ENCODE peak calls at places on chromosomes 1 and 21, in seven cellular contexts. D is cardiac muscle cell; B is right atrium auricular region; R is pancreas; M is CD8-positive, alpha-beta T cell; U is mammary epithelial cell; K is lower lobe of right lung. V is an unnamed sample. For H3K9me3, the result is how much of the 10 kb centered on the place peaks cover.

GRCh38 chr1:7770939-7771672 is at the start of gene VAMP3:
- DNase-seq in D (peak), B (peak), R (peak), M (peak), U (peak), K (peak), V (peak)

GRCh38 chr1:111748618-111749337 is 6.9 kb upstream of the DDX20 start:
- DNase-seq in D (peak), B (no peak), R (no peak), M (no peak), U (no peak), K (no peak), V (no peak)

GRCh38 chr1:218785928-218786327 is 387.8 kb upstream of the LYPLAL1 start:
- DNase-seq in D (no peak), B (peak), R (no peak), M (no peak), U (no peak), K (no peak), V (peak)

GRCh38 chr1:175220853-175221547 is 28.4 kb upstream of the KIAA0040 start:
- DNase-seq in D (no peak), B (no peak), R (no peak), M (no peak), U (peak), K (no peak), V (no peak)

GRCh38 chr1:171743014-171743870 is 1.4 kb upstream of the VAMP4 start:
- DNase-seq in D (peak), B (no peak), R (no peak), M (no peak), U (peak), K (no peak), V (peak)

GRCh38 chr1:232149302-232150201 is 480.4 kb downstream of the SIPA1L2 start:
- DNase-seq in D (no peak), B (no peak), R (no peak), M (no peak), U (peak), K (no peak), V (peak)

GRCh38 chr1:109040627-109041613 is 982 bp downstream of the WDR47 start:
- DNase-seq in D (peak), B (no peak), R (peak), M (peak), U (peak), K (peak), V (peak)

GRCh38 chr1:92572520-92572919 is 85.8 kb upstream of the GFI1 start:
- DNase-seq in D (no peak), B (no peak), R (no peak), M (no peak), U (no peak), K (no peak), V (no peak)

GRCh38 chr1:218390625-218391024 is 45.5 kb downstream of the TGFB2 start:
- DNase-seq in D (peak), B (no peak), R (no peak), M (no peak), U (peak), K (no peak), V (no peak)

GRCh38 chr1:85200870-85201339 is at the start of gene SYDE2:
- DNase-seq in D (peak), B (peak), R (peak), M (peak), U (peak), K (peak), V (peak)

GRCh38 chr21:33425825-33426224 is 22.6 kb downstream of the IFNGR2 start:
- DNase-seq in D (no peak), B (no peak), R (no peak), M (no peak), U (no peak), K (no peak), V (no peak)

GRCh38 chr1:51157411-51157810 is 55.4 kb downstream of the C1orf185 start:
- DNase-seq in D (no peak), B (no peak), R (no peak), M (no peak), U (no peak), K (no peak), V (peak)

GRCh38 chr1:240682166-240682565 is 70.2 kb upstream of the GREM2 start:
- DNase-seq in D (no peak), B (no peak), R (no peak), M (no peak), U (no peak), K (no peak), V (no peak)

GRCh38 chr1:225156254-225156653 is 226.8 kb downstream of the DNAH14 start:
- DNase-seq in D (no peak), B (no peak), R (no peak), M (no peak), U (no peak), K (no peak), V (peak)

GRCh38 chr1:238457610-238458009 is 566.9 kb upstream of the ZP4 start:
- DNase-seq in D (no peak), B (no peak), R (no peak), M (no peak), U (peak), K (no peak), V (no peak)

GRCh38 chr1:35931424-35932157 is 686 bp downstream of the AGO3 start:
- DNase-seq in D (peak), B (no peak), R (peak), M (no peak), U (no peak), K (peak), V (no peak)

GRCh38 chr1:109391161-109391556 is 6.6 kb downstream of the SORT1 start:
- DNase-seq in D (no peak), B (no peak), R (no peak), M (no peak), U (no peak), K (no peak), V (no peak)

GRCh38 chr1:47533176-47534039 is 95.6 kb downstream of the FOXD2 start:
- DNase-seq in D (peak), B (peak), R (no peak), M (no peak), U (no peak), K (peak), V (peak)

GRCh38 chr1:151158311-151158710 is 1.9 kb downstream of the TNFAIP8L2 start:
- DNase-seq in D (no peak), B (no peak), R (no peak), M (no peak), U (no peak), K (no peak), V (no peak)

GRCh38 chr1:39877231-39877778 is 6.0 kb downstream of the TRIT1 start:
- DNase-seq in D (no peak), B (no peak), R (no peak), M (no peak), U (no peak), K (no peak), V (no peak)

GRCh38 chr1:150558761-150559626 is 9.8 kb downstream of the ADAMTSL4 start:
- DNase-seq in D (no peak), B (no peak), R (peak), M (no peak), U (no peak), K (peak), V (no peak)

GRCh38 chr1:192524223-192524622 is 51.4 kb upstream of the RGS1 start:
- DNase-seq in D (no peak), B (no peak), R (no peak), M (no peak), U (no peak), K (no peak), V (no peak)

GRCh38 chr1:162997499-162998285 is 71.5 kb upstream of the RGS4 start:
- DNase-seq in D (no peak), B (no peak), R (no peak), M (no peak), U (no peak), K (no peak), V (no peak)

GRCh38 chr1:6686294-6686693 is 15.3 kb downstream of the DNAJC11 start:
- DNase-seq in D (no peak), B (no peak), R (no peak), M (no peak), U (no peak), K (no peak), V (peak)

GRCh38 chr1:103129796-103130195 is 21.5 kb upstream of the COL11A1 start:
- DNase-seq in D (no peak), B (no peak), R (no peak), M (no peak), U (peak), K (no peak), V (no peak)
- H3K4me3 ChIP-seq in D (no peak), B (no peak), R (no peak), M (no peak), U (no peak), K (no peak), V (no peak)

GRCh38 chr1:4307911-4308545 is 346.4 kb upstream of the AJAP1 start:
- DNase-seq in D (no peak), B (no peak), R (no peak), M (no peak), U (no peak), K (no peak), V (no peak)

GRCh38 chr1:4312024-4312423 is 342.4 kb upstream of the AJAP1 start:
- DNase-seq in D (no peak), B (no peak), R (no peak), M (no peak), U (no peak), K (no peak), V (no peak)

GRCh38 chr1:4308826-4309225 is 345.6 kb upstream of the AJAP1 start:
- DNase-seq in D (no peak), B (no peak), R (no peak), M (no peak), U (no peak), K (no peak), V (no peak)

GRCh38 chr1:4309676-4310320 is 344.6 kb upstream of the AJAP1 start:
- DNase-seq in D (no peak), B (no peak), R (no peak), M (no peak), U (no peak), K (no peak), V (no peak)

DNA sequence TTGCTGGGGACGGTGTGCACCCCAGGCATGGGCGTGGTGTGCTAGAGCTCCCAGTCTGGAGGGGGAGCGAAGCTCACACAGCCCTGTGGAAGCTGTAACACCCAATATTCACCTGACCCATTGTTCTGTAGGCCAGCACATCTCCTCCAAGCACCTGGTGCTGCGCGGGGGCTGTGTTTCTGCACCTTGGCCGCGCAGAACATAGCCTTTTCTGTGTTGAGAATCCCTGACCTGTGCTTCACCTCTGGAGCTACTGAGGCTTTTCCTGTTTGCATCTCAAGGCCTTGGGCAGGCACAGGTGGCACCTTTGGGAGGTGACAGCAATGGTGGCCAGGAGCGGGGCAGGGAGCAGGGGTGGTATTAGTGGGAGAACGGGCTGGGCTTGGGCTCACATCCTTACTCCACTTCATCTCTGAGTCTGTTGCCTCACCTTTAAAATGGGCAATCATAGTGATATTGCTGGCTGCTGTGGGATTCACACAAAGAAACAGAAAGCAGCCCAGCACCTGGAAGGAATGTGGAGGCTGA is 343.9 kb upstream of the AJAP1 start:
- DNase-seq in D (no peak), B (no peak), R (no peak), M (no peak), U (no peak), K (no peak), V (no peak)
- H3K9me3 ChIP-seq in D (under half), B (under half), R (under half), M (under half), U (under half), K (under half), V (under half)

GRCh38 chr1:23693599-23693998 is 2.0 kb downstream of the RPL11 start:
- DNase-seq in D (no peak), B (no peak), R (no peak), M (no peak), U (no peak), K (no peak), V (no peak)
- H3K4me3 ChIP-seq in D (no peak), B (no peak), R (peak), M (no peak), U (peak), K (peak), V (peak)

DNA sequence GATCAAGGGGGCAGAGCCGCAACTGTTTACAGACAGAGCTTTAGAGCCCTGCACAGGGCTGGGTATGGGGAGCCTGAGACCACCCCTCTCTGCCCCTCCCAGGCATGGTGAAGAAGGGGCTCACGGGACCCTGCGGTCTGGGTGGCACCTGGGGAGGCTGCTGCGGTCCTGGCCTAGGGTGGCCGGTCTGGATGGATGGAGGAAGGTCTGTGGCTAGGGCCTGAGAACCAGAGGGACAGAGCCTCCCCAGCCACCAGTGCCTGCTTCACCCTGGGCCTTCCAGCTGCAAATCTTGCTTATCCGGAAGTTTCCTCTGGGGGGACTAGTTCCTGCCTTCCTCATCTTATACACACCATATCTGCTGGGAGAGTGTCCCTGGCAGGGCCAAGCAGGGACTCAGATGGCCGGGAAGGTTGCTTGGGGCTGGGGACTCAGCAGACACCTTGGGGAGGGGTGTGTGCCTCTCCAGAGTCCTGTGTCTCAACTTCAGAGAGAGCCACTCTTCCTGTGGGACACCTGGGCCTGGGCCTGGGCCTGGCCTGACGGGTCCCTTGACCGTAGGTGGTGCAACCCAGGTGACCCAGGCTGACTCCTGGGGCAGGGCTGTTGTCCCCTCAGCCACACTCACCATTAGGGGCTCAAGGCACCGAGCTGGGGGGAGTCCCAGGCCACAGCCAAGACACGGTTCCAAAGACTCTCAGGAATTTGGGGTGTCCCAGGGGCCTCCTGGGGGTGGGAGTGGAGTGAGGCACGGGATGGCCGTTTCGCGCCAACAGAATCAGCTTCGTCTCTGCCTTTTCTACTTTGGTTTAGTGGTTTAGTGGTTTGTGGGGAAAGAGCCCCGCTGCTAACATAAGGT is 52.0 kb upstream of the ACTRT2 start:
- DNase-seq in D (no peak), B (no peak), R (peak), M (no peak), U (no peak), K (no peak), V (no peak)
- H3K9me3 ChIP-seq in D (under half), B (under half), R (under half), M (under half), U (under half), K (under half), V (under half)

GRCh38 chr1:217133958-217134856 is 411.0 kb upstream of the ESRRG start:
- DNase-seq in D (peak), B (no peak), R (peak), M (no peak), U (no peak), K (no peak), V (peak)

GRCh38 chr1:217136895-217137205 is 413.6 kb upstream of the ESRRG start:
- DNase-seq in D (no peak), B (no peak), R (no peak), M (no peak), U (no peak), K (no peak), V (no peak)

GRCh38 chr1:217135569-217135915 is 412.3 kb upstream of the ESRRG start:
- DNase-seq in D (peak), B (no peak), R (peak), M (no peak), U (peak), K (no peak), V (no peak)

GRCh38 chr1:217135987-217136894 is 413.0 kb upstream of the ESRRG start:
- DNase-seq in D (peak), B (no peak), R (no peak), M (no peak), U (no peak), K (no peak), V (no peak)

GRCh38 chr1:217134857-217135568 is 411.8 kb upstream of the ESRRG start:
- DNase-seq in D (peak), B (no peak), R (peak), M (no peak), U (peak), K (no peak), V (peak)
- H3K4me3 ChIP-seq in D (peak), B (peak), R (peak), M (no peak), U (peak), K (peak), V (peak)